ENCODE peak calls at places on chromosome 10, in five cellular contexts. One of them, this sample, is unnamed.
A peak's percentile ranks its signal among the peaks of the same experiment; 100 is the strongest.

GRCh38 chr10:31919010-31919409 is 9.6 kb downstream of the ARHGAP12 start:
- DNase-seq in pons: no peak
- DNase-seq in effector memory CD8-positive, alpha-beta T cell: no peak
- DNase-seq in MCF 10A: no peak
- DNase-seq in ureter: no peak
- DNase-seq in this sample: no peak

GRCh38 chr10:122298598-122299301 is 27.7 kb downstream of the BTBD16 start:
- DNase-seq in pons: peak; percentile 92
- DNase-seq in effector memory CD8-positive, alpha-beta T cell: peak; percentile 71
- DNase-seq in MCF 10A: peak; percentile 86
- DNase-seq in ureter: peak; percentile 81
- DNase-seq in this sample: peak; percentile 89

GRCh38 chr10:119396709-119397071 is 145.8 kb downstream of the RGS10 start:
- DNase-seq in pons: no peak
- DNase-seq in effector memory CD8-positive, alpha-beta T cell: no peak
- DNase-seq in MCF 10A: no peak
- DNase-seq in ureter: no peak
- DNase-seq in this sample: no peak

GRCh38 chr10:62907470-62908212 is 91.5 kb upstream of the EGR2 start:
- DNase-seq in pons: no peak
- DNase-seq in effector memory CD8-positive, alpha-beta T cell: no peak
- DNase-seq in MCF 10A: no peak
- DNase-seq in ureter: no peak
- DNase-seq in this sample: no peak

GRCh38 chr10:58994226-58995057 is 182.0 kb upstream of the PHYHIPL start:
- DNase-seq in pons: no peak
- DNase-seq in effector memory CD8-positive, alpha-beta T cell: no peak
- DNase-seq in MCF 10A: no peak
- DNase-seq in ureter: no peak
- DNase-seq in this sample: no peak

GRCh38 chr10:103716206-103717160 is 138.9 kb downstream of the SH3PXD2A start:
- DNase-seq in pons: peak; percentile 95
- DNase-seq in effector memory CD8-positive, alpha-beta T cell: no peak
- DNase-seq in MCF 10A: no peak
- DNase-seq in ureter: peak; percentile 69
- DNase-seq in this sample: no peak

GRCh38 chr10:91551856-91552255 is 81.0 kb downstream of the PPP1R3C start:
- DNase-seq in pons: peak; percentile 59
- DNase-seq in effector memory CD8-positive, alpha-beta T cell: no peak
- DNase-seq in MCF 10A: peak; percentile 45
- DNase-seq in ureter: peak; percentile 64
- DNase-seq in this sample: no peak

GRCh38 chr10:104577861-104578480 is 63.1 kb upstream of the SORCS3 start:
- DNase-seq in pons: no peak
- DNase-seq in effector memory CD8-positive, alpha-beta T cell: no peak
- DNase-seq in MCF 10A: no peak
- DNase-seq in ureter: no peak
- DNase-seq in this sample: no peak

GRCh38 chr10:110919349-110919931 is at the start of gene SHOC2:
- DNase-seq in pons: no peak
- DNase-seq in effector memory CD8-positive, alpha-beta T cell: peak; percentile 94
- DNase-seq in MCF 10A: no peak
- DNase-seq in ureter: no peak
- DNase-seq in this sample: peak; percentile 100

GRCh38 chr10:132878091-132878729 is 64.2 kb downstream of the CFAP46 start:
- DNase-seq in pons: no peak
- DNase-seq in effector memory CD8-positive, alpha-beta T cell: no peak
- DNase-seq in MCF 10A: no peak
- DNase-seq in ureter: peak; percentile 39
- DNase-seq in this sample: peak; percentile 57

GRCh38 chr10:46297406-46298204 is 10.8 kb downstream of the ANTXRL start:
- DNase-seq in pons: no peak
- DNase-seq in effector memory CD8-positive, alpha-beta T cell: no peak
- DNase-seq in MCF 10A: no peak
- DNase-seq in ureter: no peak
- DNase-seq in this sample: peak; percentile 50

GRCh38 chr10:115662424-115662823 is 569.3 kb downstream of the ATRNL1 start:
- DNase-seq in pons: no peak
- DNase-seq in effector memory CD8-positive, alpha-beta T cell: no peak
- DNase-seq in MCF 10A: no peak
- DNase-seq in ureter: no peak
- DNase-seq in this sample: no peak

GRCh38 chr10:43694526-43694925 is 45.8 kb upstream of the ZNF32 start:
- DNase-seq in pons: no peak
- DNase-seq in effector memory CD8-positive, alpha-beta T cell: no peak
- DNase-seq in MCF 10A: no peak
- DNase-seq in ureter: no peak
- DNase-seq in this sample: no peak

GRCh38 chr10:119268871-119269506 is 61.6 kb downstream of the GRK5 start:
- DNase-seq in pons: no peak
- DNase-seq in effector memory CD8-positive, alpha-beta T cell: peak; percentile 74
- DNase-seq in MCF 10A: no peak
- DNase-seq in ureter: no peak
- DNase-seq in this sample: no peak

GRCh38 chr10:78976825-78977760 is 91.7 kb upstream of the ZMIZ1 start:
- DNase-seq in pons: no peak
- DNase-seq in effector memory CD8-positive, alpha-beta T cell: no peak
- DNase-seq in MCF 10A: no peak
- DNase-seq in ureter: no peak
- DNase-seq in this sample: no peak

GRCh38 chr10:33116293-33116697 is 158.3 kb upstream of the ITGB1 start:
- DNase-seq in pons: peak; percentile 24
- DNase-seq in effector memory CD8-positive, alpha-beta T cell: no peak
- DNase-seq in MCF 10A: peak; percentile 39
- DNase-seq in ureter: no peak
- DNase-seq in this sample: no peak

GRCh38 chr10:64430690-64431323 is 909.6 kb downstream of the REEP3 start:
- DNase-seq in pons: peak; percentile 88
- DNase-seq in effector memory CD8-positive, alpha-beta T cell: no peak
- DNase-seq in MCF 10A: peak; percentile 64
- DNase-seq in ureter: no peak
- DNase-seq in this sample: no peak

GRCh38 chr10:102485093-102485785 is 17.3 kb downstream of the ACTR1A start:
- DNase-seq in pons: no peak
- DNase-seq in effector memory CD8-positive, alpha-beta T cell: no peak
- DNase-seq in MCF 10A: no peak
- DNase-seq in ureter: no peak
- DNase-seq in this sample: no peak

GRCh38 chr10:78211476-78212110 is 177.9 kb downstream of the RPS24 start:
- DNase-seq in pons: peak; percentile 75
- DNase-seq in effector memory CD8-positive, alpha-beta T cell: no peak
- DNase-seq in MCF 10A: peak; percentile 59
- DNase-seq in ureter: peak; percentile 60
- DNase-seq in this sample: no peak

GRCh38 chr10:23442936-23443335 is 4.1 kb downstream of the OTUD1 start:
- DNase-seq in pons: no peak
- DNase-seq in effector memory CD8-positive, alpha-beta T cell: no peak
- DNase-seq in MCF 10A: peak; percentile 36
- DNase-seq in ureter: no peak
- DNase-seq in this sample: no peak

GRCh38 chr10:131186547-131187253 is 124.8 kb downstream of the TCERG1L start:
- DNase-seq in pons: no peak
- DNase-seq in effector memory CD8-positive, alpha-beta T cell: no peak
- DNase-seq in MCF 10A: no peak
- DNase-seq in ureter: peak; percentile 8
- DNase-seq in this sample: no peak

GRCh38 chr10:113438660-113439059 is 114.2 kb upstream of the HABP2 start:
- DNase-seq in pons: no peak
- DNase-seq in effector memory CD8-positive, alpha-beta T cell: no peak
- DNase-seq in MCF 10A: peak; percentile 25
- DNase-seq in ureter: no peak
- DNase-seq in this sample: no peak

This sample was measured in sigmoid colon.